ENCODE peak calls at places on chromosomes 13 and 19, in ten cellular contexts. G, M, P, Z, T, N, H, C, K and B are unnamed samples.

GRCh38 chr19:13505164-13505695 is 1.0 kb downstream of the CACNA1A start:
- DNase-seq in G (no peak), M (no peak), P (no peak), Z (no peak), T (no peak), N (no peak), H (no peak), C (no peak), K (no peak), B (no peak)

GRCh38 chr13:57633141-57633949 is 1.8 kb downstream of the PCDH17 start:
- DNase-seq in G (no peak), M (no peak), P (no peak), Z (peak; percentile 10), T (peak; percentile 26), N (no peak), H (no peak), C (no peak), K (no peak), B (no peak)

GRCh38 chr19:55454787-55455243 is 6.6 kb downstream of the ISOC2 start:
- DNase-seq in G (no peak), M (peak; percentile 70), P (peak; percentile 48), Z (peak; percentile 54), T (no peak), N (peak; percentile 68), H (no peak), C (peak; percentile 62), K (peak; percentile 40), B (peak; percentile 58)

GRCh38 chr19:44582581-44583265 is 30.6 kb upstream of the IGSF23 start:
- DNase-seq in G (no peak), M (peak; percentile 63), P (peak; percentile 9), Z (peak; percentile 48), T (no peak), N (peak; percentile 39), H (no peak), C (peak; percentile 44), K (no peak), B (peak; percentile 6)

GRCh38 chr19:11464333-11465265 is 16.2 kb downstream of the ELAVL3 start:
- DNase-seq in G (no peak), M (no peak), P (no peak), Z (no peak), T (no peak), N (no peak), H (no peak), C (no peak), K (no peak), B (no peak)

GRCh38 chr13:113625965-113626661 is 31.9 kb downstream of the ATP4B start:
- DNase-seq in G (no peak), M (no peak), P (no peak), Z (peak; percentile 55), T (no peak), N (peak; percentile 52), H (no peak), C (no peak), K (no peak), B (no peak)

GRCh38 chr13:32537580-32538233 is 888 bp downstream of the N4BP2L2 start:
- DNase-seq in G (peak; percentile 30), M (peak; percentile 15), P (peak; percentile 22), Z (peak; percentile 19), T (peak; percentile 26), N (no peak), H (no peak), C (peak; percentile 66), K (no peak), B (no peak)

GRCh38 chr13:76792680-76793334 is 93.4 kb downstream of the KCTD12 start:
- DNase-seq in G (peak; percentile 34), M (no peak), P (no peak), Z (peak; percentile 80), T (no peak), N (peak; percentile 80), H (no peak), C (no peak), K (no peak), B (no peak)

GRCh38 chr13:99991013-99991805 is 9.6 kb downstream of the ZIC2 start:
- DNase-seq in G (no peak), M (no peak), P (no peak), Z (no peak), T (no peak), N (no peak), H (no peak), C (peak; percentile 20), K (no peak), B (no peak)

GRCh38 chr13:110869231-110869804 is 45.6 kb downstream of the ANKRD10 start:
- DNase-seq in G (no peak), M (no peak), P (no peak), Z (no peak), T (no peak), N (peak; percentile 30), H (no peak), C (no peak), K (no peak), B (no peak)

GRCh38 chr19:1252221-1252817 is 3.9 kb downstream of the MIDN start:
- DNase-seq in G (peak; percentile 87), M (peak; percentile 78), P (no peak), Z (peak; percentile 98), T (peak; percentile 92), N (peak; percentile 72), H (peak; percentile 83), C (peak; percentile 76), K (peak; percentile 78), B (peak; percentile 64)

GRCh38 chr13:46022476-46022875 is 30.1 kb downstream of the ZC3H13 start:
- DNase-seq in G (no peak), M (no peak), P (no peak), Z (no peak), T (no peak), N (no peak), H (no peak), C (no peak), K (no peak), B (no peak)

GRCh38 chr19:46972301-46972700 is 47.3 kb upstream of the NPAS1 start:
- DNase-seq in G (no peak), M (no peak), P (no peak), Z (peak; percentile 74), T (no peak), N (peak; percentile 61), H (no peak), C (no peak), K (no peak), B (no peak)

GRCh38 chr19:21891086-21891485 is 55.1 kb upstream of the ZNF43 start:
- DNase-seq in G (no peak), M (no peak), P (no peak), Z (no peak), T (no peak), N (no peak), H (no peak), C (no peak), K (no peak), B (no peak)

GRCh38 chr19:39335168-39335567 is 675 bp downstream of the GMFG start:
- DNase-seq in G (no peak), M (no peak), P (no peak), Z (no peak), T (no peak), N (no peak), H (no peak), C (no peak), K (no peak), B (no peak)

GRCh38 chr19:18775586-18776287 is 15.4 kb downstream of the COMP start:
- DNase-seq in G (no peak), M (no peak), P (no peak), Z (peak; percentile 17), T (no peak), N (peak; percentile 89), H (no peak), C (no peak), K (no peak), B (no peak)

GRCh38 chr13:98581377-98581776 is 4.5 kb upstream of the STK24 start:
- DNase-seq in G (no peak), M (no peak), P (no peak), Z (no peak), T (no peak), N (no peak), H (no peak), C (no peak), K (no peak), B (no peak)

GRCh38 chr19:51490676-51491075 is 10.9 kb downstream of the SIGLEC12 start:
- DNase-seq in G (no peak), M (no peak), P (no peak), Z (no peak), T (no peak), N (no peak), H (no peak), C (no peak), K (no peak), B (no peak)

GRCh38 chr13:113669871-113670341 is 2.9 kb downstream of the GRK1 start:
- DNase-seq in G (no peak), M (no peak), P (no peak), Z (no peak), T (peak; percentile 24), N (no peak), H (no peak), C (no peak), K (no peak), B (no peak)

GRCh38 chr13:26344980-26345379 is 91.1 kb downstream of the CDK8 start:
- DNase-seq in G (no peak), M (no peak), P (no peak), Z (no peak), T (no peak), N (no peak), H (no peak), C (no peak), K (no peak), B (no peak)

GRCh38 chr13:111458739-111459138 is 138.3 kb downstream of the TEX29 start:
- DNase-seq in G (no peak), M (no peak), P (no peak), Z (no peak), T (no peak), N (no peak), H (no peak), C (no peak), K (no peak), B (no peak)

GRCh38 chr13:44125943-44126469 is 246.3 kb downstream of the LACC1 start:
- DNase-seq in G (no peak), M (no peak), P (no peak), Z (no peak), T (no peak), N (no peak), H (no peak), C (no peak), K (no peak), B (no peak)

GRCh38 chr13:73549717-73550116 is 490.9 kb downstream of the KLF5 start:
- DNase-seq in G (no peak), M (no peak), P (no peak), Z (no peak), T (no peak), N (no peak), H (no peak), C (no peak), K (no peak), B (no peak)

GRCh38 chr13:75607447-75607846 is 28.7 kb upstream of the LMO7 start:
- DNase-seq in G (no peak), M (no peak), P (no peak), Z (no peak), T (no peak), N (no peak), H (no peak), C (no peak), K (no peak), B (no peak)

GRCh38 chr13:70668293-70668692 is 560.0 kb upstream of the KLHL1 start:
- DNase-seq in G (no peak), M (peak; percentile 14), P (no peak), Z (no peak), T (no peak), N (no peak), H (no peak), C (no peak), K (no peak), B (no peak)

GRCh38 chr19:7351861-7352260 is 3.1 kb downstream of the ARHGEF18 start:
- DNase-seq in G (no peak), M (no peak), P (no peak), Z (no peak), T (no peak), N (no peak), H (no peak), C (peak; percentile 10), K (no peak), B (peak; percentile 33)

GRCh38 chr19:38841787-38842438 is 7.9 kb downstream of the HNRNPL start:
- DNase-seq in G (no peak), M (no peak), P (no peak), Z (no peak), T (no peak), N (no peak), H (no peak), C (peak; percentile 44), K (no peak), B (no peak)

GRCh38 chr19:38073806-38074685 is 150.0 kb downstream of the DPF1 start:
- DNase-seq in G (no peak), M (no peak), P (no peak), Z (no peak), T (no peak), N (no peak), H (no peak), C (no peak), K (no peak), B (no peak)